ENCODE peak calls at places on chromosomes 13 and 19, in eight cellular contexts. One of them, this sample, is unnamed.

GRCh38 chr13:114179087-114179658 is at the start of gene CFAP97D2:
- DNase-seq in osteoblast: peak; percentile 34
- DNase-seq in nephron progenitor cell: no peak
- DNase-seq in omental fat pad: no peak
- DNase-seq in CD4-positive, alpha-beta T cell: no peak
- DNase-seq in AG10803: no peak
- DNase-seq in progenitor cell of endocrine pancreas: no peak
- DNase-seq in GM13977: no peak
- DNase-seq in this sample: no peak

GRCh38 chr13:112849500-112849899 is 119.5 kb upstream of the MCF2L start:
- DNase-seq in osteoblast: peak; percentile 65
- DNase-seq in nephron progenitor cell: no peak
- DNase-seq in omental fat pad: no peak
- DNase-seq in CD4-positive, alpha-beta T cell: no peak
- DNase-seq in AG10803: no peak
- DNase-seq in progenitor cell of endocrine pancreas: no peak
- DNase-seq in GM13977: no peak
- DNase-seq in this sample: peak; percentile 5

GRCh38 chr13:27966641-27967202 is 2.4 kb downstream of the CDX2 start:
- DNase-seq in osteoblast: peak; percentile 86
- DNase-seq in nephron progenitor cell: peak; percentile 56
- DNase-seq in omental fat pad: no peak
- DNase-seq in CD4-positive, alpha-beta T cell: no peak
- DNase-seq in AG10803: no peak
- DNase-seq in progenitor cell of endocrine pancreas: no peak
- DNase-seq in GM13977: no peak
- DNase-seq in this sample: no peak

GRCh38 chr13:27183561-27184147 is 12.0 kb upstream of the USP12 start:
- DNase-seq in osteoblast: no peak
- DNase-seq in nephron progenitor cell: no peak
- DNase-seq in omental fat pad: no peak
- DNase-seq in CD4-positive, alpha-beta T cell: no peak
- DNase-seq in AG10803: peak; percentile 37
- DNase-seq in progenitor cell of endocrine pancreas: no peak
- DNase-seq in GM13977: no peak
- DNase-seq in this sample: peak; percentile 77

GRCh38 chr19:55261671-55262126 is 2.9 kb upstream of the PPP6R1 start:
- DNase-seq in osteoblast: no peak
- DNase-seq in nephron progenitor cell: no peak
- DNase-seq in omental fat pad: no peak
- DNase-seq in CD4-positive, alpha-beta T cell: no peak
- DNase-seq in AG10803: no peak
- DNase-seq in progenitor cell of endocrine pancreas: no peak
- DNase-seq in GM13977: no peak
- DNase-seq in this sample: no peak

GRCh38 chr13:21925720-21926119 is 254.8 kb downstream of the FGF9 start:
- DNase-seq in osteoblast: no peak
- DNase-seq in nephron progenitor cell: no peak
- DNase-seq in omental fat pad: no peak
- DNase-seq in CD4-positive, alpha-beta T cell: no peak
- DNase-seq in AG10803: no peak
- DNase-seq in progenitor cell of endocrine pancreas: no peak
- DNase-seq in GM13977: no peak
- DNase-seq in this sample: no peak

GRCh38 chr13:33195693-33196464 is 89.7 kb downstream of the STARD13 start:
- DNase-seq in osteoblast: no peak
- DNase-seq in nephron progenitor cell: no peak
- DNase-seq in omental fat pad: no peak
- DNase-seq in CD4-positive, alpha-beta T cell: no peak
- DNase-seq in AG10803: no peak
- DNase-seq in progenitor cell of endocrine pancreas: no peak
- DNase-seq in GM13977: no peak
- DNase-seq in this sample: no peak

GRCh38 chr13:27619711-27620376 is 485 bp downstream of the LNX2 start:
- DNase-seq in osteoblast: peak; percentile 85
- DNase-seq in nephron progenitor cell: no peak
- DNase-seq in omental fat pad: no peak
- DNase-seq in CD4-positive, alpha-beta T cell: peak; percentile 15
- DNase-seq in AG10803: peak; percentile 25
- DNase-seq in progenitor cell of endocrine pancreas: no peak
- DNase-seq in GM13977: peak; percentile 68
- DNase-seq in this sample: peak; percentile 31

GRCh38 chr13:113670541-113670940 is 3.5 kb downstream of the GRK1 start:
- DNase-seq in osteoblast: peak; percentile 26
- DNase-seq in nephron progenitor cell: no peak
- DNase-seq in omental fat pad: no peak
- DNase-seq in CD4-positive, alpha-beta T cell: no peak
- DNase-seq in AG10803: no peak
- DNase-seq in progenitor cell of endocrine pancreas: no peak
- DNase-seq in GM13977: no peak
- DNase-seq in this sample: no peak

GRCh38 chr13:109778102-109778542 is 8.3 kb downstream of the IRS2 start:
- DNase-seq in osteoblast: no peak
- DNase-seq in nephron progenitor cell: no peak
- DNase-seq in omental fat pad: no peak
- DNase-seq in CD4-positive, alpha-beta T cell: no peak
- DNase-seq in AG10803: no peak
- DNase-seq in progenitor cell of endocrine pancreas: no peak
- DNase-seq in GM13977: no peak
- DNase-seq in this sample: peak; percentile 90

GRCh38 chr13:111344471-111345191 is 24.2 kb downstream of the TEX29 start:
- DNase-seq in osteoblast: no peak
- DNase-seq in nephron progenitor cell: peak; percentile 65
- DNase-seq in omental fat pad: no peak
- DNase-seq in CD4-positive, alpha-beta T cell: no peak
- DNase-seq in AG10803: peak; percentile 57
- DNase-seq in progenitor cell of endocrine pancreas: peak; percentile 27
- DNase-seq in GM13977: no peak
- DNase-seq in this sample: peak; percentile 42

GRCh38 chr13:77067519-77067918 is 40.6 kb upstream of the FBXL3 start:
- DNase-seq in osteoblast: no peak
- DNase-seq in nephron progenitor cell: no peak
- DNase-seq in omental fat pad: no peak
- DNase-seq in CD4-positive, alpha-beta T cell: no peak
- DNase-seq in AG10803: no peak
- DNase-seq in progenitor cell of endocrine pancreas: no peak
- DNase-seq in GM13977: no peak
- DNase-seq in this sample: no peak

GRCh38 chr19:30079200-30079599 is 137.2 kb downstream of the URI1 start:
- DNase-seq in osteoblast: peak; percentile 4
- DNase-seq in nephron progenitor cell: no peak
- DNase-seq in omental fat pad: no peak
- DNase-seq in CD4-positive, alpha-beta T cell: no peak
- DNase-seq in AG10803: no peak
- DNase-seq in progenitor cell of endocrine pancreas: no peak
- DNase-seq in GM13977: no peak
- DNase-seq in this sample: no peak

GRCh38 chr19:42655748-42656147 is 61.0 kb upstream of the CEACAM8 start:
- DNase-seq in osteoblast: no peak
- DNase-seq in nephron progenitor cell: no peak
- DNase-seq in omental fat pad: no peak
- DNase-seq in CD4-positive, alpha-beta T cell: no peak
- DNase-seq in AG10803: no peak
- DNase-seq in progenitor cell of endocrine pancreas: no peak
- DNase-seq in GM13977: no peak
- DNase-seq in this sample: no peak

GRCh38 chr13:31538067-31539042 is 201.0 kb upstream of the RXFP2 start:
- DNase-seq in osteoblast: no peak
- DNase-seq in nephron progenitor cell: no peak
- DNase-seq in omental fat pad: no peak
- DNase-seq in CD4-positive, alpha-beta T cell: no peak
- DNase-seq in AG10803: peak; percentile 52
- DNase-seq in progenitor cell of endocrine pancreas: no peak
- DNase-seq in GM13977: no peak
- DNase-seq in this sample: peak; percentile 44

GRCh38 chr19:49911381-49912145 is 14.9 kb upstream of the IL4I1 start:
- DNase-seq in osteoblast: peak; percentile 76
- DNase-seq in nephron progenitor cell: no peak
- DNase-seq in omental fat pad: no peak
- DNase-seq in CD4-positive, alpha-beta T cell: no peak
- DNase-seq in AG10803: no peak
- DNase-seq in progenitor cell of endocrine pancreas: no peak
- DNase-seq in GM13977: peak; percentile 86
- DNase-seq in this sample: no peak

DNA sequence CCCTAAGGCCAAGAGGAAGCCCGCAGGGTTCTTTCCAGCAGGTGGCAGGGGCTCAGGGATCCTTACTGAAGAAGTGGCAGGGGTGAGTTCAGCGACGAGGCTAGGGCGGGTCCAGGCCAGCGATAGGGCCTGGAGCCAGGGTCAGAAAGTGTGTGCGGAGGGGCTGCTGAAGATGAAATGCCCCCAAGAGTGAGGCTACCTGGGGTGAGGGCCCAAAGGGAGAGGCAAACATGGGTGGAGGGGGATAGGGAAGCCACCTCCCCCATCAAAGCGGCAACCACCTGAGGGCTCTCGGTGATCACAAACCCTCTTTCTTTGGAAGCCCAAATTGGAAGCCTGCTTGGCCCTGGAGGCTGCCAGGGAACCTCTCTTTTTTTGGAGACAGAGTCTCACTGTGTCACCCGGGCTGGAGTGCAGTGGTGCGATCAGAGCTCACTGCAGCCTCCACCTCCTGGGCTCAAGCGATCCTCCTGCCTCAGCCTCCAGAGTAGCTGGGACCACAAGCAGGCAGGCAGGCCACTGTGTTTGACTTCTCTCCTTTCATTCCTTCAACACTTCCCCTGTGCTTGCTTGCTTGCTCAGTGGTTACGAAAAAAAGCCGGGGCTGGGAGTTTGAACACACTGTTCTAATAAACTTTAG is 1.2 kb upstream of the ATP8B3 start:
- DNase-seq in osteoblast: no peak
- DNase-seq in nephron progenitor cell: no peak
- DNase-seq in omental fat pad: no peak
- DNase-seq in CD4-positive, alpha-beta T cell: no peak
- DNase-seq in AG10803: no peak
- DNase-seq in progenitor cell of endocrine pancreas: no peak
- DNase-seq in GM13977: no peak
- DNase-seq in this sample: no peak
- TF ChIP-seq CTCF in osteoblast: no peak
- TF ChIP-seq CTCF in nephron progenitor cell: no peak
- TF ChIP-seq CTCF in omental fat pad: no peak
- TF ChIP-seq CTCF in CD4-positive, alpha-beta T cell: peak; percentile 10
- TF ChIP-seq CTCF in AG10803: no peak
- TF ChIP-seq CTCF in progenitor cell of endocrine pancreas: peak; percentile 3
- TF ChIP-seq CTCF in GM13977: no peak
- TF ChIP-seq CTCF in this sample: no peak

DNA sequence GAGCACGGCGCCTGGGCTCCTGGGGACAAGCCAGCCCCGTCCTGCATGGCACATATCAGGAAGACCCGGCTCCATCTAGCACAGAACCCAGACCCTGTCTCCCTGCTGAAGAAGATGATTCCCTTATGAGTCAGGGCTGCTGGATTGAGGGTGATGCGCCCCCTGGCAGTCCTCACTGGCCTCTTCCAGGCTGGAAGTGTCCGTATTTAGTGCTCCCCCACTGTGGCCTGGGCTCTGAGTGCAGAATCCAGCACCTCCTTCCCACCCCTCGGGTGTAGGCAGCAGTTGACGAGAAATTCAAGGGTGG is 14.9 kb downstream of the COMP start:
- DNase-seq in osteoblast: peak; percentile 100
- DNase-seq in nephron progenitor cell: no peak
- DNase-seq in omental fat pad: no peak
- DNase-seq in CD4-positive, alpha-beta T cell: no peak
- DNase-seq in AG10803: peak; percentile 51
- DNase-seq in progenitor cell of endocrine pancreas: no peak
- DNase-seq in GM13977: no peak
- DNase-seq in this sample: peak; percentile 37
- TF ChIP-seq CTCF in osteoblast: peak; percentile 54
- TF ChIP-seq CTCF in nephron progenitor cell: no peak
- TF ChIP-seq CTCF in omental fat pad: no peak
- TF ChIP-seq CTCF in CD4-positive, alpha-beta T cell: no peak
- TF ChIP-seq CTCF in AG10803: peak; percentile 47
- TF ChIP-seq CTCF in progenitor cell of endocrine pancreas: no peak
- TF ChIP-seq CTCF in GM13977: no peak
- TF ChIP-seq CTCF in this sample: peak; percentile 8

GRCh38 chr13:72805663-72806341 is 23.9 kb downstream of the PIBF1 start:
- DNase-seq in osteoblast: no peak
- DNase-seq in nephron progenitor cell: no peak
- DNase-seq in omental fat pad: no peak
- DNase-seq in CD4-positive, alpha-beta T cell: no peak
- DNase-seq in AG10803: no peak
- DNase-seq in progenitor cell of endocrine pancreas: no peak
- DNase-seq in GM13977: no peak
- DNase-seq in this sample: no peak

GRCh38 chr13:72804301-72804700 is 22.4 kb downstream of the PIBF1 start:
- DNase-seq in osteoblast: no peak
- DNase-seq in nephron progenitor cell: no peak
- DNase-seq in omental fat pad: no peak
- DNase-seq in CD4-positive, alpha-beta T cell: no peak
- DNase-seq in AG10803: no peak
- DNase-seq in progenitor cell of endocrine pancreas: no peak
- DNase-seq in GM13977: no peak
- DNase-seq in this sample: no peak

GRCh38 chr13:72808917-72809500 is 27.1 kb downstream of the PIBF1 start:
- DNase-seq in osteoblast: peak; percentile 8
- DNase-seq in nephron progenitor cell: no peak
- DNase-seq in omental fat pad: no peak
- DNase-seq in CD4-positive, alpha-beta T cell: no peak
- DNase-seq in AG10803: peak; percentile 4
- DNase-seq in progenitor cell of endocrine pancreas: no peak
- DNase-seq in GM13977: no peak
- DNase-seq in this sample: peak; percentile 16
- TF ChIP-seq CTCF in osteoblast: peak; percentile 59
- TF ChIP-seq CTCF in nephron progenitor cell: peak; percentile 79
- TF ChIP-seq CTCF in omental fat pad: no peak
- TF ChIP-seq CTCF in CD4-positive, alpha-beta T cell: peak; percentile 90
- TF ChIP-seq CTCF in AG10803: peak; percentile 60
- TF ChIP-seq CTCF in progenitor cell of endocrine pancreas: peak; percentile 75
- TF ChIP-seq CTCF in GM13977: peak; percentile 43
- TF ChIP-seq CTCF in this sample: peak; percentile 23

GRCh38 chr19:39759457-39760184 is 19.0 kb upstream of the LEUTX start:
- DNase-seq in osteoblast: no peak
- DNase-seq in nephron progenitor cell: no peak
- DNase-seq in omental fat pad: no peak
- DNase-seq in CD4-positive, alpha-beta T cell: no peak
- DNase-seq in AG10803: no peak
- DNase-seq in progenitor cell of endocrine pancreas: no peak
- DNase-seq in GM13977: no peak
- DNase-seq in this sample: peak; percentile 30
- TF ChIP-seq CTCF in osteoblast: no peak
- TF ChIP-seq CTCF in nephron progenitor cell: no peak
- TF ChIP-seq CTCF in omental fat pad: no peak
- TF ChIP-seq CTCF in CD4-positive, alpha-beta T cell: no peak
- TF ChIP-seq CTCF in AG10803: no peak
- TF ChIP-seq CTCF in progenitor cell of endocrine pancreas: no peak
- TF ChIP-seq CTCF in GM13977: no peak
- TF ChIP-seq CTCF in this sample: no peak

GRCh38 chr19:15779756-15780476 is 7.5 kb upstream of the OR10H5 start:
- DNase-seq in osteoblast: peak; percentile 38
- DNase-seq in nephron progenitor cell: no peak
- DNase-seq in omental fat pad: no peak
- DNase-seq in CD4-positive, alpha-beta T cell: no peak
- DNase-seq in AG10803: peak; percentile 21
- DNase-seq in progenitor cell of endocrine pancreas: no peak
- DNase-seq in GM13977: no peak
- DNase-seq in this sample: no peak
- TF ChIP-seq CTCF in osteoblast: no peak
- TF ChIP-seq CTCF in nephron progenitor cell: no peak
- TF ChIP-seq CTCF in omental fat pad: no peak
- TF ChIP-seq CTCF in CD4-positive, alpha-beta T cell: no peak
- TF ChIP-seq CTCF in AG10803: no peak
- TF ChIP-seq CTCF in progenitor cell of endocrine pancreas: no peak
- TF ChIP-seq CTCF in GM13977: no peak
- TF ChIP-seq CTCF in this sample: no peak